ENCODE peak calls at places on chromosome 20, in five cellular contexts. D is stimulated activated CD8-positive, alpha-beta memory T cell treated with anti-CD3 and anti-CD28 coated beads, Interleukin-12 subunit alpha, Interleukin-12 subunit beta, amount 100 ng/mL, for 4 hours; K is esophagus squamous epithelium; X is RCC 7860; S is EH. G is an unnamed sample.

GRCh38 chr20:41387433-41387832 is 20.8 kb upstream of the EMILIN3 start:
- DNase-seq in D (no peak), K (no peak), X (no peak), S (peak), G (no peak)

GRCh38 chr20:12012241-12013222 is 94.8 kb downstream of the BTBD3 start:
- DNase-seq in D (no peak), K (no peak), X (peak), S (peak), G (no peak)

GRCh38 chr20:53907968-53908751 is 162.2 kb downstream of the BCAS1 start:
- DNase-seq in D (no peak), K (no peak), X (no peak), S (no peak), G (no peak)

GRCh38 chr20:63320616-63321147 is 27.7 kb downstream of the COL20A1 start:
- DNase-seq in D (no peak), K (no peak), X (no peak), S (no peak), G (peak)

GRCh38 chr20:48191200-48191599 is 405.9 kb upstream of the SULF2 start:
- DNase-seq in D (no peak), K (no peak), X (no peak), S (peak), G (no peak)

GRCh38 chr20:5859611-5860010 is 90.7 kb downstream of the TRMT6 start:
- DNase-seq in D (no peak), K (no peak), X (no peak), S (peak), G (no peak)

GRCh38 chr20:33415948-33416347 is 14.6 kb upstream of the CDK5RAP1 start:
- DNase-seq in D (no peak), K (no peak), X (no peak), S (peak), G (no peak)

GRCh38 chr20:48128436-48128835 is 343.2 kb upstream of the SULF2 start:
- DNase-seq in D (no peak), K (no peak), X (no peak), S (peak), G (no peak)

GRCh38 chr20:3031524-3032147 is 11.8 kb upstream of the GNRH2 start:
- DNase-seq in D (no peak), K (no peak), X (no peak), S (no peak), G (no peak)

GRCh38 chr20:6733965-6734364 is 33.5 kb upstream of the BMP2 start:
- DNase-seq in D (no peak), K (no peak), X (no peak), S (no peak), G (no peak)

GRCh38 chr20:23156842-23157423 is 70.8 kb upstream of the CD93 start:
- DNase-seq in D (no peak), K (no peak), X (no peak), S (peak), G (no peak)

GRCh38 chr20:62567246-62568044 is 74.9 kb upstream of the SLCO4A1 start:
- DNase-seq in D (no peak), K (no peak), X (no peak), S (no peak), G (no peak)

GRCh38 chr20:46835418-46835817 is 59.2 kb upstream of the EYA2 start:
- DNase-seq in D (no peak), K (no peak), X (no peak), S (peak), G (no peak)

GRCh38 chr20:16346956-16347355 is 226.3 kb downstream of the KIF16B start:
- DNase-seq in D (no peak), K (no peak), X (no peak), S (no peak), G (no peak)

GRCh38 chr20:53768329-53768728 is 174.7 kb upstream of the ZNF217 start:
- DNase-seq in D (no peak), K (no peak), X (no peak), S (no peak), G (no peak)

GRCh38 chr20:57372581-57373350 is 18.4 kb upstream of the RBM38 start:
- DNase-seq in D (no peak), K (no peak), X (no peak), S (no peak), G (no peak)

GRCh38 chr20:63735859-63736718 is at the start of gene LIME1:
- DNase-seq in D (peak), K (no peak), X (no peak), S (no peak), G (peak)

GRCh38 chr20:63641792-63642517 is 11.3 kb downstream of the STMN3 start:
- DNase-seq in D (peak), K (peak), X (peak), S (peak), G (peak)

GRCh38 chr20:58839474-58839874 is 11.2 kb downstream of the GNAS-AS1 start:
- DNase-seq in D (no peak), K (no peak), X (no peak), S (peak), G (no peak)

GRCh38 chr20:60302875-60303274 is 344.7 kb downstream of the CDH26 start:
- DNase-seq in D (no peak), K (no peak), X (no peak), S (no peak), G (no peak)

GRCh38 chr20:57429579-57430202 is 38.5 kb downstream of the RBM38 start:
- DNase-seq in D (no peak), K (no peak), X (peak), S (peak), G (no peak)